ENCODE peak calls at places on chromosomes 11 and 22, in seven cellular contexts. S is MCF 10A, P is GM10248, Z is nephron progenitor cell, E is endothelial cell, Q is pancreas, K is astrocyte. W is an unnamed sample.

GRCh38 chr22:22710719-22711531 is 66.5 kb downstream of the GGTLC2 start:
- DNase-seq in S (peak), P (peak), Z (peak), E (peak), Q (peak), K (no peak), W (peak)

GRCh38 chr11:102914238-102915043 is 39.7 kb upstream of the MMP12 start:
- DNase-seq in S (peak), P (no peak), Z (no peak), E (peak), Q (peak), K (peak), W (peak)

GRCh38 chr11:2091786-2092463 is 47.3 kb downstream of the IGF2 start:
- DNase-seq in S (no peak), P (no peak), Z (no peak), E (no peak), Q (no peak), K (no peak), W (no peak)

GRCh38 chr22:35523167-35523928 is 17.3 kb upstream of the RASD2 start:
- DNase-seq in S (no peak), P (no peak), Z (no peak), E (no peak), Q (no peak), K (no peak), W (no peak)

GRCh38 chr11:75338516-75339218 is 12.8 kb downstream of the ARRB1 start:
- DNase-seq in S (no peak), P (no peak), Z (no peak), E (no peak), Q (no peak), K (peak), W (peak)

GRCh38 chr11:118226781-118227180 is 2.0 kb upstream of the JAML start:
- DNase-seq in S (no peak), P (no peak), Z (no peak), E (no peak), Q (no peak), K (no peak), W (no peak)

GRCh38 chr11:70861534-70861933 is 390.8 kb downstream of the SHANK2 start:
- DNase-seq in S (no peak), P (no peak), Z (no peak), E (no peak), Q (no peak), K (no peak), W (no peak)

GRCh38 chr11:19499999-19500398 is 212.6 kb upstream of the NAV2 start:
- DNase-seq in S (no peak), P (no peak), Z (no peak), E (no peak), Q (no peak), K (peak), W (peak)

GRCh38 chr22:36334838-36335603 is 52.7 kb downstream of the MYH9 start:
- DNase-seq in S (no peak), P (no peak), Z (no peak), E (no peak), Q (peak), K (peak), W (peak)

GRCh38 chr11:75796091-75796435 is 18.9 kb upstream of the UVRAG start:
- DNase-seq in S (no peak), P (no peak), Z (no peak), E (no peak), Q (no peak), K (no peak), W (no peak)

GRCh38 chr22:42794551-42795510 is 62.2 kb downstream of the ARFGAP3 start:
- DNase-seq in S (no peak), P (no peak), Z (no peak), E (no peak), Q (no peak), K (no peak), W (no peak)
- TF ChIP-seq CTCF in S (no peak), P (no peak), Z (no peak), E (no peak), Q (no peak), K (no peak), W (no peak)

DNA sequence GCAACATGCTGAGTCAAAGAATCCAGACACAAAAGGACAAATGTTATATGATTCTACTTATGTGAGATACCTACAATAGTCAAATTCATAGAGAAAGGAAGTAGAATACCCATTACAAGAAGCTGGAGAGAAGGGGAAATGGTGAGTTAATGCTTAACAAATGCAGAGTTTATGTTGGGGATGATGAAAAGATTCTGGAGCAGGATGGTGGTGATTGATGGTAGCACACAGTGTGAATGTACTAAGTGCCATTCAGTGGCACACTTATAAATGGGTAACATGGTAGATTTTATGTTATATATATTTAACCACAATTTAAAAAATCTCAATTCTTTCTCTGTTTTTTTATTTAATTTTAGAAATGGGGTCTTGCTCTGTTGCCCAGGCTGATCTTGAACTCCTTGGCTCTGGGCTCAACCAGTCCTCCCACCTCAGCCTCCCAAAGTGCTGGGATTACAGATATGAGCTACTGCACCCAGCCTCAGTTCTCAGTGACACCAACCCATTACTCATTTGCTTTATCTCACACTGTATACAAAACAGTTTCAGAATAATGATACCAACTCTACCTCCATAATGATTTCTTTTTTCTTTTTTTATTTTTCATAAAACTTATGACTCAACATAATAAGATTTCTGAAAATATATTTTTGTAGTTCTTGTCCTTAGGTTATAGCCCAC is 9.6 kb upstream of the RELA start:
- DNase-seq in S (no peak), P (no peak), Z (no peak), E (no peak), Q (no peak), K (no peak), W (no peak)
- TF ChIP-seq CTCF in S (no peak), P (no peak), Z (no peak), E (no peak), Q (no peak), K (no peak), W (no peak)

GRCh38 chr11:116375221-116375620 is 397.6 kb downstream of the BUD13 start:
- DNase-seq in S (no peak), P (no peak), Z (no peak), E (no peak), Q (no peak), K (no peak), W (no peak)
- TF ChIP-seq CTCF in S (no peak), P (no peak), Z (no peak), E (no peak), Q (no peak), K (peak), W (no peak)

GRCh38 chr11:32149748-32150147 is 58.9 kb downstream of the RCN1 start:
- DNase-seq in S (no peak), P (no peak), Z (no peak), E (no peak), Q (no peak), K (no peak), W (no peak)

GRCh38 chr11:32151036-32151435 is 60.2 kb downstream of the RCN1 start:
- DNase-seq in S (no peak), P (no peak), Z (no peak), E (no peak), Q (no peak), K (no peak), W (no peak)

GRCh38 chr11:32153747-32154146 is 62.9 kb downstream of the RCN1 start:
- DNase-seq in S (no peak), P (no peak), Z (no peak), E (no peak), Q (no peak), K (no peak), W (no peak)

GRCh38 chr11:32152821-32153220 is 61.9 kb downstream of the RCN1 start:
- DNase-seq in S (no peak), P (no peak), Z (no peak), E (no peak), Q (no peak), K (no peak), W (no peak)

DNA sequence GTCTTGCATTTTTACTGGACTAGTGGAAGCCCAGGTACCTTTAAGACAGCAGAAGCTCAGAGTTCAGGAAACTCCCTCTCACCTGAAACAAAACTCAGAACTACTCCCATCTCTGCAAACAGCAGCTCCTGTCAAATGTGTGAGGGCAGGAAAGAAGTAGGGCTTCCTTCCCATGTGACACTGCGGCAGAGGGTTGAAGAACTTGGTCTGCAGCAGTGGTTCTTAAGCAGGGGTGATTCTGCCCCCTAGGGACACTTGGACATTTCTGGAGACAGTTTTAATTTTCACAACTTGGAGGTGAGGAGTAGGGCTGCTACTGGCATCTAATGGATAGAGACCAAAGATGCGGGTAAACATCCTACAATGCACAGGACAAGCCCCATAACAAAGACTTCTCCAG is 63.4 kb downstream of the RCN1 start:
- DNase-seq in S (peak), P (no peak), Z (no peak), E (no peak), Q (no peak), K (peak), W (peak)
- TF ChIP-seq CTCF in S (peak), P (peak), Z (no peak), E (no peak), Q (no peak), K (no peak), W (no peak)

DNA sequence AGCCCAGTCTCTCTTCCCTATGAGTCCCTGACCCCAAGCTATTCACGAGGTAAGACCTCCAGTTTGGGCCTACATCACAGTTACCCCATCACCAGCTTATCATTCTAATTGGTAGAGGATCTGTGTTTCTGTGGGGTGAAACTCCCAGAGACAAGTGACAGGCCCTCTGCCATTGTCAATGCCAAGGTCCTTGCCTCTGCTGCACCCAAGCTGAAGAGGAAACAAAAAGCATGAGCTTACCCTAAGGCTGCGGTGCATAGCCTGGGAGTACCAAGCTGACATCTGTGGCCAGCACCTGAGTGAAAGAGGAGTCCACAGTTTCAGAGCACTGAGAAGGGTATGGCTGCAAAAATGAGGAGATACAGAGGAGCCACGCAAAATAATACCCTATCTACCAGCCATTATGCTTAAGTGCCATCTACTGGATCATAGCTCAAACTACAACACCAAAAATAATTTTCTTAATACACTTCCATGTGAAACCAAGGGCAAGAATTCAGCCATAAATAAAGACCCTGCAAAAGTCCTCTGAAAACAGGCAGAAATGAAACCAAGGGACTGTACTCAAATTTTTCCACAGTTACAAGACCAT is 62.3 kb upstream of the ANO5 start:
- DNase-seq in S (peak), P (no peak), Z (no peak), E (no peak), Q (no peak), K (no peak), W (no peak)
- TF ChIP-seq CTCF in S (no peak), P (peak), Z (peak), E (peak), Q (peak), K (peak), W (no peak)

GRCh38 chr11:8359521-8359920 is 95.8 kb upstream of the LMO1 start:
- DNase-seq in S (no peak), P (no peak), Z (no peak), E (no peak), Q (no peak), K (no peak), W (no peak)

GRCh38 chr11:8361664-8362210 is 98.1 kb upstream of the LMO1 start:
- DNase-seq in S (no peak), P (no peak), Z (no peak), E (no peak), Q (no peak), K (no peak), W (no peak)

GRCh38 chr11:8361206-8361605 is 97.5 kb upstream of the LMO1 start:
- DNase-seq in S (no peak), P (no peak), Z (no peak), E (no peak), Q (no peak), K (no peak), W (no peak)

GRCh38 chr11:8357891-8358566 is 94.4 kb upstream of the LMO1 start:
- DNase-seq in S (no peak), P (no peak), Z (no peak), E (no peak), Q (no peak), K (no peak), W (no peak)

DNA sequence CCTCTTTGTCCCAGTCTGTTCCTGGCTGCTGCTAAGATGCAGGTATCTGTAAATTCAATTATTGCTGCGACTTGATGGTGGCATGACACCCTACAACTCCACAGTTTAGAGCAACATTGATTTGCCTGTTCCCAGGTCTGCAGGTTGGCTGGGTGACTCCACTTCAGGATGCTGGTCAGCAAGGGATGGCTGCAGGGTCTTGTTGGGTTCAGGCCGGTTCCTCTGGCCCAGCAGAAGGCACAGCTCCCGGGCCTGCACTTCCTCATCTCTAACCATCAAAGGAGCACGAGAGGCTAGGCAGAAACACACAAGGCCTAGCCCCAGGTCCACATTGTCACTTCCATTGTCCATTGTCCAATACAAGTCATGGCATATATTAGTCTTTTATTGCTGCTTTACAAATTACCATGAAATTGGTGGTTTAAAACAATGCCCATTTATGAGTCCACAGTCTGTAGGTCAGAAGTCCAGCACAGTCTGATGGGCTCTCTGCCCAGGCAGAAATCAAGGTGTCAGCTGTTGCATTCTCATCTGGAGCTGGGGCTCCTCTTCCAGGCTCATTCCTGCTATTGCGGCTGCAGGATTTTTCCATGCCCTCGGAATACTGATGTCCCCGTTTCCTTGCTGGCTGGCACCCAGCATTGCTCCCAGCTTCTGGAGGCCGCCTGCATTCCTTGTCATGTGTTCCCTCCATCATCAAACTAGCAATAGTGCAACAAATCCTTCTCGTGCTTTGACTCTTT is 96.6 kb upstream of the LMO1 start:
- DNase-seq in S (no peak), P (no peak), Z (no peak), E (no peak), Q (peak), K (no peak), W (no peak)
- TF ChIP-seq CTCF in S (no peak), P (no peak), Z (no peak), E (no peak), Q (no peak), K (no peak), W (no peak)

GRCh38 chr22:20205464-20205963 is 54.7 kb upstream of the CCDC188 start:
- DNase-seq in S (no peak), P (no peak), Z (no peak), E (no peak), Q (no peak), K (no peak), W (no peak)

GRCh38 chr22:20207277-20208025 is 56.6 kb upstream of the CCDC188 start:
- DNase-seq in S (no peak), P (no peak), Z (no peak), E (no peak), Q (no peak), K (no peak), W (no peak)

GRCh38 chr22:20205964-20206708 is 55.3 kb upstream of the CCDC188 start:
- DNase-seq in S (peak), P (peak), Z (no peak), E (no peak), Q (peak), K (peak), W (peak)

GRCh38 chr22:20204821-20205220 is 54.0 kb upstream of the CCDC188 start:
- DNase-seq in S (no peak), P (no peak), Z (peak), E (no peak), Q (no peak), K (no peak), W (no peak)

DNA sequence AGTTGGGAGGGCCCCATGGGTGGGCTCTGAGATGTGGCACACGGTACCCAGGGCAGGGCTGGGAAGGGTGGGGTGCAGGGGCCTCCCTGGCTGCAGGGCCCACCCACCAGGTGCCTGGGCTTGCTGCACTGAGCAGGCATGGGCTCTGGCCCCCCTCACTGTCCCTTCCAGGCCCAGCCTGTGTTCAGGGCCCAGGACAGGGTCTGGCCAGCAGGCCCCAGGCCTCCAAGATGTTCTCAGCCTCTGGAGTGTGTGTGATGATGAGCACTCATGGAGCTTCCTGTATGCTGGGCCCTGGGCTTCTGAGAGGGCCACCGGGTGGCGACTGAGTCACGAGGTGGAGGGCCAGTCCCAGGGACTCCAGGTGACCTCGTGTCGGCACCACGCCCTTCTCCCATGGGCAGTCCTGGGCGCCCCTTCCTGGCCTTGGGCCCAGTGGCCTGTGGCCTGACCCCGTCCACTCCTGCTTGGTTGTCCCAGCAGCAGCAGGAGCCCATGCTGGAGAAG is 55.9 kb upstream of the CCDC188 start:
- DNase-seq in S (peak), P (no peak), Z (no peak), E (no peak), Q (peak), K (no peak), W (peak)
- TF ChIP-seq CTCF in S (no peak), P (no peak), Z (no peak), E (no peak), Q (no peak), K (no peak), W (no peak)